ENCODE peak calls at places on chromosomes 6 and 20, in five cellular contexts. I is left ventricle myocardium inferior, O is HepG2, Y is A549, X is uterus. N is an unnamed sample.

GRCh38 chr6:148296746-148297145 is 45.9 kb upstream of the SASH1 start:
- DNase-seq in I (no peak), O (no peak), Y (no peak), X (no peak), N (no peak)

GRCh38 chr20:40668449-40669228 is 20.4 kb downstream of the MAFB start:
- DNase-seq in I (no peak), O (peak; percentile 96), Y (no peak), X (no peak), N (no peak)

GRCh38 chr6:156782691-156783320 is 5.6 kb downstream of the ARID1B start:
- DNase-seq in I (no peak), O (no peak), Y (no peak), X (no peak), N (no peak)

GRCh38 chr20:46552460-46553420 is 2.3 kb upstream of the OCSTAMP start:
- DNase-seq in I (no peak), O (no peak), Y (no peak), X (no peak), N (no peak)

GRCh38 chr20:49889943-49890650 is 25.2 kb downstream of the SPATA2 start:
- DNase-seq in I (no peak), O (no peak), Y (no peak), X (no peak), N (no peak)

GRCh38 chr20:50395258-50395729 is 114.9 kb upstream of the PTPN1 start:
- DNase-seq in I (peak; percentile 87), O (no peak), Y (no peak), X (peak; percentile 82), N (peak; percentile 96)

GRCh38 chr6:83514877-83515466 is 2.6 kb downstream of the PRSS35 start:
- DNase-seq in I (no peak), O (peak; percentile 29), Y (peak; percentile 14), X (peak; percentile 24), N (no peak)

GRCh38 chr6:89970609-89971337 is 76.5 kb downstream of the GJA10 start:
- DNase-seq in I (no peak), O (peak; percentile 37), Y (peak; percentile 12), X (peak; percentile 32), N (no peak)

GRCh38 chr6:84926171-84926570 is 161.8 kb upstream of the TBX18 start:
- DNase-seq in I (no peak), O (no peak), Y (no peak), X (no peak), N (no peak)

GRCh38 chr20:6863798-6864201 is 96.3 kb downstream of the BMP2 start:
- DNase-seq in I (no peak), O (no peak), Y (no peak), X (no peak), N (no peak)

GRCh38 chr6:13865132-13865531 is 50.8 kb upstream of the MCUR1 start:
- DNase-seq in I (no peak), O (no peak), Y (no peak), X (no peak), N (no peak)

GRCh38 chr20:32332614-32333013 is 25.5 kb upstream of the ASXL1 start:
- DNase-seq in I (no peak), O (no peak), Y (no peak), X (no peak), N (no peak)

DNA sequence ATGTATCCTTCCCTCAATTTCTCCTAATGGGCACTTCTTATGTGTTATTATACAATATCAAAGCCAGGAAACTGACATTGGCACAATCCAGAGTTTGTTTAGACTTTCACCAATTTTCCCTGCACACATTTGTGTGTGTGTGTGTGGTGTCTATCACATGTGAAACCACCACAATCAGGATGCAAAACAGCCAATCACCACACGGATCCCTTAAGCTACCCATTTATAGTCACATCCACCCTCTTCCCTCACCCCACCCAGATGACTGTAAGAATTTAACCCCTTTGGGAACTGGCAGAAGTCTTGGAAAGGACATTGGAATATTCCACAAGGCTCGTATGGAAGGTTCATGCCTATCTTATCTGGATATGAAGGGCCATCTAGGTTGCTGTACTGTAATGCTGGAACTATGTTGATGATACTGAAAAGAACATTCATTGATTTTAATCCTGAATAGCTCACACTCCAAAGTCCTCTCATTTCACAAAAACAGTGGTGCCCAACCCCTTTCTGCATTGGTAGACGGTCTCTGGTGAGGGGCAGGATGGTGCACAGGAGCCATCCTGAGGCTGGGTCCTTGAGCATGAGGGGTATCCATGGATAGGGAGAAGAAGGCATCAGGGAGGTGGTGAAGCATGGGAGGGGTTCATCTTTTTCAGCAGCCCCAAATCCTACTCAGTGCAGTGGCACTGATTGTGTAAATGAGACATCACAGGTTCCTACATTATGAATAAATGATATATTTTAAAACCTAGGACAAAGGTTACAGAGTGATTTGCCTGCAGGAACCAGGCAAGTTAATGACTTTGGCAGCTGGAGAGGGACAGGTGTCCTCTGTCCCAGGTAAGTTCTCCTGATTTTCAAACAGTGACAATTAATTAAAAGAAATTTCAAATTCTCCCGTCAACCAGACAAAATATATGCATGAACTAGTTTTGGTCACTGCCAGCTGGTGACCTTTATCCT is 12.1 kb upstream of the CTCFL start:
- DNase-seq in I (no peak), O (no peak), Y (no peak), X (no peak), N (no peak)
- H3K9me3 ChIP-seq in I (peaks cover 31% of the 10 kb centered on the region), O (peaks cover 5% of the 10 kb centered on the region), Y (peaks cover 9% of the 10 kb centered on the region), X (peaks cover 7% of the 10 kb centered on the region), N (peaks cover 10% of the 10 kb centered on the region)

DNA sequence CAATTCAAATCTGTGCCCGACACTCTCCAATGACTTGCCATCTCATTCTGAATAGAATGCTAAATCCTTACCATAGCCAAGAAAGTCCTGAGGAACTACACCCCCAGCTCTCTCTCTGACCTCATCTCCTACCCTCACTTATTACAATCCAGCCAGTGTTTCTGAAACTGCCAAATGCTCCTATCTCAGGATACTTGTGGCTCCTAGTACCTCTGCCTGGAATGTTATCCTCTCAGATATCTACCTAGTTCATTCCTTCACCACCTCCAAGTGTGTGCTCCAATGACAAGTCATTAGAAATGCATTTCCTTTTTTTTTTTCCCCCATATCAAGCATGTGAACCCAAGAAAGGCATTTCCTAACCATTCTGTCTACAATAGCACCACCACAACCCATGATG is 24.4 kb downstream of the ZNF184 start:
- DNase-seq in I (no peak), O (no peak), Y (no peak), X (no peak), N (no peak)
- H3K9me3 ChIP-seq in I (peaks cover 98% of the 10 kb centered on the region), O (peaks cover 96% of the 10 kb centered on the region), Y (peaks cover 72% of the 10 kb centered on the region), X (peaks cover 40% of the 10 kb centered on the region), N (peaks cover 55% of the 10 kb centered on the region)

GRCh38 chr6:28322661-28323060 is 13.3 kb downstream of the ZSCAN31 start:
- DNase-seq in I (no peak), O (peak; percentile 62), Y (no peak), X (no peak), N (no peak)
- H3K9me3 ChIP-seq in I (peaks cover 44% of the 10 kb centered on the region), O (peaks cover 8% of the 10 kb centered on the region), Y (peaks cover 31% of the 10 kb centered on the region), X (peaks cover 20% of the 10 kb centered on the region), N (peaks cover 23% of the 10 kb centered on the region)

DNA sequence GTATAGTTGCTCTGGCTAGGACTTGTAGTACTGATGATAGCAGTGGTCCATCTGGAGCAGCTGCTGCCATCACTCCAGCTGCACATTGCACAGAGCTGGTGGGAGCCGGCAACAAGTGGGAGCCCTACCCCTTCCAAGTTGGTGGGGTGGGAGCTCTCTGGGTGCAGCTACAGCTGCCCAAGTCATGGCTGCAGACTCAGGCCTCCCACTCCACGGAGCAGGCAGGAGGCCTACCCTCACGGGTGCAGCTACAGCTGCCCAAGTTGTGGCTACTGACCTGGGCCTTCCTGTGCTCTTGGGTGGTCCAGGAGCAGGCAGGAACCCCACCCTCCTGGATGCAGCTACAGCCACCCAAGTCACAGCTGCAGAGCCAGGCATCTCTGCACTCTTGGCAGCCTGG is 32.1 kb upstream of the ASIP start:
- DNase-seq in I (no peak), O (no peak), Y (no peak), X (no peak), N (peak; percentile 86)
- H3K9me3 ChIP-seq in I (peaks cover 20% of the 10 kb centered on the region), O (no peaks in the 10 kb centered on the region), Y (peaks cover 31% of the 10 kb centered on the region), X (no peaks in the 10 kb centered on the region), N (no peaks in the 10 kb centered on the region)

GRCh38 chr6:169921227-169921626 is 169.8 kb downstream of the ERMARD start:
- DNase-seq in I (no peak), O (no peak), Y (no peak), X (no peak), N (no peak)
- H3K9me3 ChIP-seq in I (no peaks in the 10 kb centered on the region), O (no peaks in the 10 kb centered on the region), Y (no peaks in the 10 kb centered on the region), X (no peaks in the 10 kb centered on the region), N (no peaks in the 10 kb centered on the region)

N was measured in esophagus muscularis mucosa.